ENCODE peak calls at places on chromosomes 4 and X, in seven cellular contexts. V is LHCN-M2; K is colonic mucosa; B is GM20000; R is left colon; P is activated CD8-positive, alpha-beta T cell treated with anti-CD3 and anti-CD28 coated beads, Interleukin-2, amount 10 ng/mL, durations not matched to agents 7 days and 5 days; A is activated T-cell treated with anti-CD3 and anti-CD28 coated beads for 1 hour. J is an unnamed sample.
A peak's percentile ranks its signal among the peaks of the same experiment; 100 is the strongest.

GRCh38 chr4:101188906-101189305 is 158.4 kb downstream of the PPP3CA start:
- DNase-seq in V (no peak), K (no peak), B (no peak), R (no peak), P (no peak), A (no peak), J (no peak)

GRCh38 chrX:1423215-1423614 is 29.5 kb downstream of the ASMTL start:
- DNase-seq in V (no peak), K (no peak), B (no peak), R (no peak), P (no peak), A (no peak), J (no peak)

GRCh38 chr4:58732973-58733372 is 1622.8 kb upstream of the IGFBP7 start:
- DNase-seq in V (no peak), K (no peak), B (no peak), R (no peak), P (no peak), A (no peak), J (peak; percentile 40)

GRCh38 chr4:128450326-128451120 is 162.9 kb upstream of the PGRMC2 start:
- DNase-seq in V (no peak), K (no peak), B (no peak), R (no peak), P (no peak), A (no peak), J (no peak)

GRCh38 chrX:38699116-38699515 is 102.1 kb upstream of the MID1IP1 start:
- DNase-seq in V (peak; percentile 19), K (no peak), B (no peak), R (no peak), P (no peak), A (no peak), J (no peak)

GRCh38 chrX:51461053-51462050 is 35.0 kb downstream of the NUDT11 start:
- DNase-seq in V (peak; percentile 7), K (no peak), B (peak; percentile 6), R (no peak), P (peak; percentile 24), A (no peak), J (peak; percentile 57)

GRCh38 chrX:106862972-106863688 is 40.0 kb downstream of the RIPPLY1 start:
- DNase-seq in V (peak; percentile 3), K (peak; percentile 35), B (peak; percentile 2), R (peak; percentile 32), P (peak; percentile 22), A (no peak), J (peak; percentile 41)

GRCh38 chr4:168604496-168605373 is 107.9 kb downstream of the PALLD start:
- DNase-seq in V (peak; percentile 91), K (no peak), B (no peak), R (no peak), P (no peak), A (no peak), J (no peak)

GRCh38 chr4:898869-899555 is 33.1 kb downstream of the GAK start:
- DNase-seq in V (no peak), K (no peak), B (no peak), R (no peak), P (no peak), A (no peak), J (no peak)

GRCh38 chr4:101200561-101200960 is 146.8 kb downstream of the PPP3CA start:
- DNase-seq in V (peak; percentile 87), K (no peak), B (no peak), R (no peak), P (no peak), A (no peak), J (no peak)

GRCh38 chr4:64399313-64400109 is 9.7 kb downstream of the TECRL start:
- DNase-seq in V (no peak), K (no peak), B (no peak), R (no peak), P (no peak), A (no peak), J (no peak)

GRCh38 chr4:8665406-8666360 is 73.1 kb downstream of the CPZ start:
- DNase-seq in V (no peak), K (no peak), B (no peak), R (no peak), P (no peak), A (no peak), J (no peak)

GRCh38 chr4:68209003-68209402 is 36.5 kb downstream of the TMPRSS11B start:
- DNase-seq in V (peak; percentile 4), K (no peak), B (no peak), R (no peak), P (no peak), A (no peak), J (no peak)

GRCh38 chrX:106246511-106246910 is 78.4 kb downstream of the PWWP3B start:
- DNase-seq in V (peak; percentile 71), K (no peak), B (no peak), R (no peak), P (no peak), A (no peak), J (no peak)

GRCh38 chr4:22030321-22030720 is 81.7 kb upstream of the KCNIP4 start:
- DNase-seq in V (no peak), K (no peak), B (no peak), R (no peak), P (no peak), A (no peak), J (no peak)

GRCh38 chr4:38674206-38675144 is 10.5 kb downstream of the KLF3 start:
- DNase-seq in V (no peak), K (peak; percentile 49), B (no peak), R (no peak), P (no peak), A (no peak), J (no peak)

GRCh38 chr4:3572363-3572762 is 40.1 kb upstream of the LRPAP1 start:
- DNase-seq in V (no peak), K (no peak), B (no peak), R (no peak), P (no peak), A (no peak), J (no peak)

GRCh38 chr4:182343435-182343834 is 100.2 kb downstream of the TENM3 start:
- DNase-seq in V (no peak), K (no peak), B (no peak), R (no peak), P (no peak), A (no peak), J (no peak)

GRCh38 chr4:31461425-31461824 is 741.3 kb downstream of the PCDH7 start:
- DNase-seq in V (no peak), K (no peak), B (no peak), R (no peak), P (no peak), A (no peak), J (no peak)

GRCh38 chrX:18649498-18649951 is 22.4 kb downstream of the RS1 start:
- DNase-seq in V (no peak), K (no peak), B (no peak), R (no peak), P (no peak), A (no peak), J (no peak)

GRCh38 chrX:46929439-46930018 is 17.3 kb downstream of the JADE3 start:
- DNase-seq in V (peak; percentile 26), K (no peak), B (no peak), R (no peak), P (no peak), A (no peak), J (no peak)

GRCh38 chrX:72025236-72025770 is 106.4 kb downstream of the RTL5 start:
- DNase-seq in V (no peak), K (peak; percentile 10), B (no peak), R (no peak), P (no peak), A (no peak), J (no peak)

GRCh38 chrX:13903405-13903804 is 86.5 kb upstream of the GPM6B start:
- DNase-seq in V (no peak), K (no peak), B (no peak), R (no peak), P (no peak), A (no peak), J (no peak)

GRCh38 chr4:17511041-17511949 is 595 bp downstream of the QDPR start:
- DNase-seq in V (peak; percentile 46), K (peak; percentile 58), B (peak; percentile 56), R (peak; percentile 71), P (peak; percentile 64), A (peak; percentile 35), J (peak; percentile 66)

GRCh38 chr4:46274717-46275116 is 115.2 kb downstream of the GABRA2 start:
- DNase-seq in V (no peak), K (no peak), B (no peak), R (no peak), P (no peak), A (no peak), J (peak; percentile 36)

GRCh38 chrX:153969125-153969903 is 2.3 kb downstream of the HCFC1 start:
- DNase-seq in V (no peak), K (no peak), B (no peak), R (no peak), P (peak; percentile 21), A (no peak), J (peak; percentile 37)

GRCh38 chr4:72797486-72797885 is 228.5 kb upstream of the ADAMTS3 start:
- DNase-seq in V (no peak), K (no peak), B (no peak), R (no peak), P (no peak), A (no peak), J (no peak)

GRCh38 chr4:137116144-137116543 is 416.1 kb downstream of the PCDH18 start:
- DNase-seq in V (no peak), K (no peak), B (no peak), R (no peak), P (no peak), A (no peak), J (no peak)

GRCh38 chr4:110550260-110550659 is 72.6 kb downstream of the PITX2 start:
- DNase-seq in V (peak; percentile 59), K (no peak), B (no peak), R (no peak), P (no peak), A (no peak), J (no peak)

GRCh38 chr4:186021461-186022167 is 47.3 kb upstream of the TLR3 start:
- DNase-seq in V (peak; percentile 38), K (no peak), B (peak; percentile 39), R (no peak), P (no peak), A (no peak), J (no peak)

GRCh38 chrX:108313662-108314061 is 124.6 kb downstream of the COL4A6 start:
- DNase-seq in V (peak; percentile 52), K (no peak), B (no peak), R (no peak), P (no peak), A (no peak), J (no peak)

GRCh38 chrX:128975716-128976115 is 547.6 kb downstream of the SMARCA1 start:
- DNase-seq in V (no peak), K (peak; percentile 47), B (peak; percentile 10), R (peak; percentile 40), P (peak; percentile 20), A (no peak), J (peak; percentile 24)

GRCh38 chrX:48474127-48474526 is 1.9 kb upstream of the FTSJ1 start:
- DNase-seq in V (peak; percentile 19), K (no peak), B (no peak), R (no peak), P (peak; percentile 49), A (no peak), J (peak; percentile 49)

GRCh38 chr4:143185253-143186107 is 763 bp downstream of the USP38 start:
- DNase-seq in V (peak; percentile 27), K (peak; percentile 44), B (peak; percentile 18), R (peak; percentile 46), P (peak; percentile 51), A (peak; percentile 6), J (peak; percentile 45)